ENCODE peak calls at places on chromosome 3, in five cellular contexts. Y is NCI-H446, D is GM19239, O is memory B cell, L is ovary. P is an unnamed sample.

GRCh38 chr3:102904629-102905028 is 469.8 kb downstream of the ZPLD1 start:
- DNase-seq in Y (no peak), L (no peak), O (no peak), D (no peak), P (no peak)

GRCh38 chr3:171950373-171950772 is 89.0 kb upstream of the FNDC3B start:
- DNase-seq in O (no peak), D (no peak), L (no peak), Y (no peak), P (no peak)

GRCh38 chr3:36540898-36541518 is 160.7 kb downstream of the STAC start:
- DNase-seq in Y (no peak), O (no peak), D (peak), L (no peak), P (no peak)

GRCh38 chr3:48770187-48770502 is 53.1 kb upstream of the IP6K2 start:
- DNase-seq in D (no peak), O (no peak), L (no peak), Y (no peak), P (no peak)

GRCh38 chr3:111913163-111913763 is 54.2 kb downstream of the PHLDB2 start:
- DNase-seq in L (no peak), O (no peak), Y (no peak), D (no peak), P (no peak)

GRCh38 chr3:120855665-120856437 is 52.2 kb upstream of the STXBP5L start:
- DNase-seq in Y (peak), L (peak), D (no peak), O (no peak), P (no peak)

GRCh38 chr3:150875548-150875947 is 29.7 kb downstream of the MINDY4B start:
- DNase-seq in O (no peak), D (no peak), L (no peak), Y (no peak), P (no peak)

GRCh38 chr3:56870436-56870835 is 68.7 kb upstream of the ARHGEF3 start:
- DNase-seq in Y (no peak), O (no peak), D (no peak), L (no peak), P (no peak)

GRCh38 chr3:149510480-149510879 is 36.0 kb downstream of the TM4SF4 start:
- DNase-seq in Y (no peak), L (no peak), D (no peak), O (no peak), P (no peak)

GRCh38 chr3:4976109-4976508 is 3.1 kb upstream of the BHLHE40 start:
- DNase-seq in L (peak), Y (no peak), D (no peak), O (no peak), P (no peak)

GRCh38 chr3:51568041-51568440 is 29.5 kb downstream of the RAD54L2 start:
- DNase-seq in Y (no peak), L (no peak), O (no peak), D (no peak), P (no peak)

GRCh38 chr3:29137601-29138000 is 143.3 kb upstream of the RBMS3 start:
- DNase-seq in O (no peak), L (no peak), Y (no peak), D (no peak), P (no peak)

GRCh38 chr3:50749822-50750221 is 75.1 kb downstream of the DOCK3 start:
- DNase-seq in Y (no peak), D (no peak), O (no peak), L (no peak), P (no peak)

GRCh38 chr3:188900421-188900941 is 271.3 kb upstream of the TPRG1 start:
- DNase-seq in Y (no peak), L (no peak), D (no peak), O (no peak), P (no peak)

GRCh38 chr3:126101521-126101982 is 17.6 kb upstream of the SLC41A3 start:
- DNase-seq in D (no peak), L (no peak), Y (no peak), O (no peak), P (no peak)

GRCh38 chr3:156826896-156827882 is 1.0 kb downstream of the LEKR1 start:
- DNase-seq in D (no peak), L (no peak), Y (no peak), O (no peak), P (no peak)

GRCh38 chr3:81245043-81245442 is 516.4 kb downstream of the GBE1 start:
- DNase-seq in D (no peak), L (no peak), Y (no peak), O (no peak), P (no peak)

P was measured in GM12878.